ENCODE peak calls at places on chromosome 5, in four cellular contexts. One of them, this sample, is unnamed.

GRCh38 chr5:131068893-131069643 is 96.0 kb downstream of the HINT1 start:
- DNase-seq in GM12878: peak
- DNase-seq in K562: no peak
- DNase-seq in HepG2: no peak
- DNase-seq in this sample: no peak

GRCh38 chr5:150179221-150179620 is 10.6 kb upstream of the SLC6A7 start:
- DNase-seq in HepG2: no peak
- DNase-seq in GM12878: no peak
- DNase-seq in K562: no peak
- DNase-seq in this sample: no peak

GRCh38 chr5:42547146-42547545 is 123.9 kb downstream of the GHR start:
- DNase-seq in K562: no peak
- DNase-seq in GM12878: no peak
- DNase-seq in HepG2: no peak
- DNase-seq in this sample: no peak

GRCh38 chr5:114953559-114953958 is 216.1 kb downstream of the TRIM36 start:
- DNase-seq in HepG2: no peak
- DNase-seq in K562: no peak
- DNase-seq in GM12878: no peak
- DNase-seq in this sample: no peak

GRCh38 chr5:35598707-35599370 is 18.8 kb upstream of the SPEF2 start:
- DNase-seq in K562: no peak
- DNase-seq in GM12878: no peak
- DNase-seq in HepG2: peak
- DNase-seq in this sample: no peak

GRCh38 chr5:80959768-80960442 is at the start of gene RASGRF2:
- DNase-seq in K562: no peak
- DNase-seq in HepG2: peak
- DNase-seq in GM12878: no peak
- DNase-seq in this sample: peak

GRCh38 chr5:69492391-69493234 is at the start of gene OCLN:
- DNase-seq in HepG2: peak
- DNase-seq in K562: peak
- DNase-seq in GM12878: no peak
- DNase-seq in this sample: peak

GRCh38 chr5:121668635-121669034 is 183.0 kb upstream of the FTMT start:
- DNase-seq in GM12878: no peak
- DNase-seq in HepG2: no peak
- DNase-seq in K562: no peak
- DNase-seq in this sample: no peak

GRCh38 chr5:168168978-168169696 is 122.3 kb upstream of the WWC1 start:
- DNase-seq in HepG2: no peak
- DNase-seq in GM12878: no peak
- DNase-seq in K562: no peak
- DNase-seq in this sample: no peak

GRCh38 chr5:40410231-40410861 is 269.4 kb upstream of the PTGER4 start:
- DNase-seq in HepG2: no peak
- DNase-seq in GM12878: no peak
- DNase-seq in K562: no peak
- DNase-seq in this sample: no peak

GRCh38 chr5:68489556-68489955 is 274.0 kb downstream of the PIK3R1 start:
- DNase-seq in GM12878: no peak
- DNase-seq in K562: no peak
- DNase-seq in HepG2: no peak
- DNase-seq in this sample: no peak

GRCh38 chr5:95730011-95730700 is 980 bp upstream of the RHOBTB3 start:
- DNase-seq in GM12878: no peak
- DNase-seq in K562: no peak
- DNase-seq in HepG2: no peak
- DNase-seq in this sample: no peak

GRCh38 chr5:53037141-53037859 is 48.1 kb downstream of the ITGA2 start:
- DNase-seq in K562: no peak
- DNase-seq in GM12878: no peak
- DNase-seq in HepG2: no peak
- DNase-seq in this sample: no peak

GRCh38 chr5:132059696-132060500 is 557 bp upstream of the IL3 start:
- DNase-seq in HepG2: no peak
- DNase-seq in K562: no peak
- DNase-seq in GM12878: no peak
- DNase-seq in this sample: no peak

GRCh38 chr5:62327627-62328026 is 21.6 kb downstream of the KIF2A start:
- DNase-seq in K562: no peak
- DNase-seq in GM12878: no peak
- DNase-seq in HepG2: no peak
- DNase-seq in this sample: no peak

GRCh38 chr5:62328772-62329491 is 22.9 kb downstream of the KIF2A start:
- DNase-seq in HepG2: no peak
- DNase-seq in GM12878: no peak
- DNase-seq in K562: no peak
- DNase-seq in this sample: peak

GRCh38 chr5:62326302-62326701 is 20.3 kb downstream of the KIF2A start:
- DNase-seq in K562: no peak
- DNase-seq in HepG2: no peak
- DNase-seq in GM12878: no peak
- DNase-seq in this sample: no peak

GRCh38 chr5:62327138-62327537 is 21.1 kb downstream of the KIF2A start:
- DNase-seq in HepG2: no peak
- DNase-seq in K562: no peak
- DNase-seq in GM12878: no peak
- DNase-seq in this sample: no peak

GRCh38 chr5:62326702-62327101 is 20.7 kb downstream of the KIF2A start:
- DNase-seq in GM12878: no peak
- DNase-seq in HepG2: no peak
- DNase-seq in K562: no peak
- DNase-seq in this sample: no peak
- TF ChIP-seq TARDBP in GM12878: no peak
- TF ChIP-seq TARDBP in HepG2: no peak
- TF ChIP-seq TARDBP in K562: no peak
- TF ChIP-seq TARDBP in this sample: no peak

GRCh38 chr5:102911973-102912372 is 156.9 kb downstream of the PAM start:
- DNase-seq in GM12878: no peak
- DNase-seq in K562: no peak
- DNase-seq in HepG2: no peak
- DNase-seq in this sample: no peak
- TF ChIP-seq FOXM1 in GM12878: no peak
- TF ChIP-seq FOXM1 in K562: no peak
- TF ChIP-seq FOXM1 in HepG2: no peak
- TF ChIP-seq FOXM1 in this sample: no peak

DNA sequence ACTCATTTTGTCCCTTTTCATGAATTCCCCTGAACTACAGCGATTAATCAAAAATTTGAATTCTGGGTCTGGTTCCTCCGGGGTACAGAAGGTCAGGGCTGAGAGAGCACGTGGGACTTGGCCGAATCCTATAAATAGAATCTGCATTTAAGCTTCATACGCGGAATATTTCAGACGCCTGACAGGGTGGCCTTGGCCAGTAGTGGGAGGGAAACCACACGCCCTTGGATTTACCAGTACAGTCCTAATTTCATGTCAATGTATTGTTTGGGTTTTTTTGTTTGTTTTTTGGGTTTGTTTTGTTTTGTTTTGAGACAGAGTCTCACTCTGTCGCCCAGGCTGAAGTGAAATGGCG is 21.5 kb upstream of the NIPBL start:
- DNase-seq in HepG2: no peak
- DNase-seq in K562: no peak
- DNase-seq in GM12878: no peak
- DNase-seq in this sample: no peak
- TF ChIP-seq TARDBP in HepG2: no peak
- TF ChIP-seq TARDBP in K562: no peak
- TF ChIP-seq TARDBP in GM12878: no peak
- TF ChIP-seq TARDBP in this sample: no peak

GRCh38 chr5:77128411-77129061 is 41.5 kb upstream of the ZBED3 start:
- DNase-seq in HepG2: no peak
- DNase-seq in K562: no peak
- DNase-seq in GM12878: no peak
- DNase-seq in this sample: no peak

GRCh38 chr5:77133061-77133758 is 46.1 kb upstream of the ZBED3 start:
- DNase-seq in HepG2: peak
- DNase-seq in GM12878: no peak
- DNase-seq in K562: no peak
- DNase-seq in this sample: no peak

DNA sequence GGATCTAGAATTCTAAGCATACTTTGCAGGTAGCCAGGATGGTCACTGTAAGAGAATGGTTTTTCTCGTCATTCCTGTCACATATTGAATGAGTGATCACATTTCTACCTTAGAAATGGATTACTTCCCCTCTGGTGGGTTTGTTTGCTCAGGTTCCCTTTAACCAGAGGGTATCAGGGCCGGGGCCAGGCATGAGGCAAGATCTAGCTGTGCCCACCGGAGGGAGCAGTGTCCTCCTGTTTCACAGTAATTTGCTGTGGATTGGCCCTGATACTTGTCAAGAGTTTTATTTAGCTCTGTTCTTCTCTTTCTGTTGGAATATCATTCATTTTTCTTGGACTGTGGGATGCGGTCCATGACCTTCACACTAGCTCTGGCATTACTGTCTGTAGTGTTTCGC is 42.3 kb upstream of the ZBED3 start:
- DNase-seq in GM12878: no peak
- DNase-seq in K562: no peak
- DNase-seq in HepG2: peak
- DNase-seq in this sample: peak
- TF ChIP-seq FOXM1 in GM12878: no peak
- TF ChIP-seq FOXM1 in K562: no peak
- TF ChIP-seq FOXM1 in HepG2: no peak
- TF ChIP-seq FOXM1 in this sample: no peak

GRCh38 chr5:127011151-127011550 is 19.2 kb downstream of the MARCHF3 start:
- DNase-seq in K562: no peak
- DNase-seq in HepG2: no peak
- DNase-seq in GM12878: no peak
- DNase-seq in this sample: no peak

GRCh38 chr5:127013407-127013806 is 17.0 kb downstream of the MARCHF3 start:
- DNase-seq in K562: no peak
- DNase-seq in HepG2: no peak
- DNase-seq in GM12878: no peak
- DNase-seq in this sample: no peak

GRCh38 chr5:127014573-127014972 is 15.8 kb downstream of the MARCHF3 start:
- DNase-seq in K562: no peak
- DNase-seq in HepG2: no peak
- DNase-seq in GM12878: no peak
- DNase-seq in this sample: no peak

GRCh38 chr5:127011961-127012644 is 18.3 kb downstream of the MARCHF3 start:
- DNase-seq in K562: no peak
- DNase-seq in HepG2: no peak
- DNase-seq in GM12878: peak
- DNase-seq in this sample: no peak

GRCh38 chr5:127012933-127013332 is 17.4 kb downstream of the MARCHF3 start:
- DNase-seq in K562: no peak
- DNase-seq in HepG2: no peak
- DNase-seq in GM12878: no peak
- DNase-seq in this sample: no peak
- TF ChIP-seq TARDBP in K562: no peak
- TF ChIP-seq TARDBP in HepG2: no peak
- TF ChIP-seq TARDBP in GM12878: no peak
- TF ChIP-seq TARDBP in this sample: no peak

GRCh38 chr5:179828756-179829421 is 8.2 kb downstream of the SQSTM1 start:
- DNase-seq in GM12878: no peak
- DNase-seq in K562: no peak
- DNase-seq in HepG2: no peak
- DNase-seq in this sample: no peak

GRCh38 chr5:179825655-179826182 is 5.0 kb downstream of the SQSTM1 start:
- DNase-seq in HepG2: peak
- DNase-seq in GM12878: no peak
- DNase-seq in K562: peak
- DNase-seq in this sample: no peak

GRCh38 chr5:179829732-179830435 is 9.2 kb downstream of the SQSTM1 start:
- DNase-seq in HepG2: no peak
- DNase-seq in K562: no peak
- DNase-seq in GM12878: no peak
- DNase-seq in this sample: no peak

GRCh38 chr5:179824745-179825112 is 4.0 kb downstream of the SQSTM1 start:
- DNase-seq in HepG2: no peak
- DNase-seq in K562: no peak
- DNase-seq in GM12878: no peak
- DNase-seq in this sample: no peak

DNA sequence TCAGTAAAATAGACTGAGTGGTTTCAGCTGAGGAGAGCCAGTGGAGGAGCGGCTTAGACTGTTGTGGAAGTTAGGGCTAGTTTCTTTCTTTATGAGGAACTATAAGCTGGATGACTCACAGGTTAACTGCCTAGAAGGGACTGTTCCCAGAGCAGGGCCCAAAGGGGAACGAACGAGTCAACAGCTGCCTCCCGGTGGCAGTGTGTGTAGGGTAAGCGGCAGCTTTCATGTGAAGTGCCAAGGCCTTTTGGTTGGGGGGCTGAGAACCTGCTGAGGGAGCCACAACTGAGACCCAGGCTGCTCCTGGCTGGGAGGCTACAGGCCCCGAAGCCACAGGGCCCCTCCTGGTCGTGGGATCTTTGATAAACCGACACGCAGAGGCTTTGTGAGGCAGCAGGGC is 7.0 kb downstream of the SQSTM1 start:
- DNase-seq in HepG2: no peak
- DNase-seq in K562: no peak
- DNase-seq in GM12878: no peak
- DNase-seq in this sample: no peak
- TF ChIP-seq FOXM1 in HepG2: no peak
- TF ChIP-seq FOXM1 in K562: no peak
- TF ChIP-seq FOXM1 in GM12878: no peak
- TF ChIP-seq FOXM1 in this sample: no peak

GRCh38 chr5:72523960-72524582 is 16.9 kb upstream of the ZNF366 start:
- DNase-seq in HepG2: peak
- DNase-seq in K562: no peak
- DNase-seq in GM12878: peak
- DNase-seq in this sample: peak

GRCh38 chr5:72531496-72532190 is 24.4 kb upstream of the ZNF366 start:
- DNase-seq in GM12878: no peak
- DNase-seq in HepG2: no peak
- DNase-seq in K562: no peak
- DNase-seq in this sample: no peak

GRCh38 chr5:72529383-72529782 is 22.2 kb upstream of the ZNF366 start:
- DNase-seq in K562: no peak
- DNase-seq in GM12878: no peak
- DNase-seq in HepG2: no peak
- DNase-seq in this sample: no peak

GRCh38 chr5:72522607-72523006 is 15.4 kb upstream of the ZNF366 start:
- DNase-seq in GM12878: no peak
- DNase-seq in HepG2: no peak
- DNase-seq in K562: no peak
- DNase-seq in this sample: no peak

GRCh38 chr5:72525816-72526215 is 18.6 kb upstream of the ZNF366 start:
- DNase-seq in GM12878: no peak
- DNase-seq in HepG2: no peak
- DNase-seq in K562: no peak
- DNase-seq in this sample: no peak
- TF ChIP-seq TARDBP in GM12878: no peak
- TF ChIP-seq TARDBP in HepG2: no peak
- TF ChIP-seq TARDBP in K562: no peak
- TF ChIP-seq TARDBP in this sample: no peak

This sample was measured in HEK293T.